ENCODE peak calls at places on chromosomes 12 and 14, in ten cellular contexts. Y is RWPE1, M is Caco-2, D is mucosa of descending colon, Z is HFFc6, Q is fibroblast of lung, S is left lung, V is Calu3, J is lung, W is PC-3. P is an unnamed sample.

GRCh38 chr12:51232642-51233041 is 6.0 kb upstream of the DAZAP2 start:
- DNase-seq in Y (no peak), M (no peak), D (no peak), Z (no peak), Q (no peak), S (no peak), V (no peak), J (no peak), W (no peak), P (no peak)

GRCh38 chr12:77500124-77500523 is 330.6 kb upstream of the NAV3 start:
- DNase-seq in Y (no peak), M (no peak), D (no peak), Z (no peak), Q (peak), S (no peak), V (no peak), J (no peak), W (no peak), P (no peak)

GRCh38 chr12:132323171-132324010 is 6.0 kb downstream of the GALNT9 start:
- DNase-seq in Y (no peak), M (no peak), D (no peak), Z (no peak), Q (no peak), S (peak), V (no peak), J (no peak), W (no peak), P (no peak)

GRCh38 chr12:48175613-48176416 is 7.6 kb upstream of the CCDC184 start:
- DNase-seq in Y (no peak), M (no peak), D (no peak), Z (no peak), Q (no peak), S (no peak), V (no peak), J (no peak), W (no peak), P (no peak)

GRCh38 chr12:118358607-118359540 is 13.8 kb downstream of the TAOK3 start:
- DNase-seq in Y (no peak), M (no peak), D (no peak), Z (no peak), Q (no peak), S (no peak), V (no peak), J (no peak), W (no peak), P (peak)

GRCh38 chr12:12890815-12891645 is at the start of gene GPRC5A:
- DNase-seq in Y (peak), M (peak), D (peak), Z (peak), Q (peak), S (peak), V (peak), J (peak), W (peak), P (peak)

GRCh38 chr12:3105690-3106479 is 28.7 kb downstream of the TSPAN9 start:
- DNase-seq in Y (no peak), M (no peak), D (no peak), Z (no peak), Q (no peak), S (no peak), V (no peak), J (no peak), W (no peak), P (no peak)

GRCh38 chr12:132445884-132446471 is 44.0 kb upstream of the FBRSL1 start:
- DNase-seq in Y (peak), M (peak), D (peak), Z (no peak), Q (peak), S (peak), V (peak), J (peak), W (peak), P (no peak)

GRCh38 chr12:57340104-57340503 is 89.1 kb upstream of the STAC3 start:
- DNase-seq in Y (no peak), M (no peak), D (peak), Z (peak), Q (peak), S (no peak), V (no peak), J (no peak), W (no peak), P (no peak)

GRCh38 chr12:113974006-113974405 is 7.9 kb upstream of the RBM19 start:
- DNase-seq in Y (no peak), M (no peak), D (no peak), Z (no peak), Q (no peak), S (no peak), V (no peak), J (no peak), W (no peak), P (no peak)

GRCh38 chr14:24409217-24409616 is 10.4 kb downstream of the NYNRIN start:
- DNase-seq in Y (no peak), M (no peak), D (no peak), Z (no peak), Q (no peak), S (no peak), V (no peak), J (no peak), W (no peak), P (no peak)

GRCh38 chr12:29562167-29562776 is 64.8 kb upstream of the OVCH1 start:
- DNase-seq in Y (no peak), M (no peak), D (peak), Z (no peak), Q (peak), S (no peak), V (no peak), J (no peak), W (no peak), P (peak)

DNA sequence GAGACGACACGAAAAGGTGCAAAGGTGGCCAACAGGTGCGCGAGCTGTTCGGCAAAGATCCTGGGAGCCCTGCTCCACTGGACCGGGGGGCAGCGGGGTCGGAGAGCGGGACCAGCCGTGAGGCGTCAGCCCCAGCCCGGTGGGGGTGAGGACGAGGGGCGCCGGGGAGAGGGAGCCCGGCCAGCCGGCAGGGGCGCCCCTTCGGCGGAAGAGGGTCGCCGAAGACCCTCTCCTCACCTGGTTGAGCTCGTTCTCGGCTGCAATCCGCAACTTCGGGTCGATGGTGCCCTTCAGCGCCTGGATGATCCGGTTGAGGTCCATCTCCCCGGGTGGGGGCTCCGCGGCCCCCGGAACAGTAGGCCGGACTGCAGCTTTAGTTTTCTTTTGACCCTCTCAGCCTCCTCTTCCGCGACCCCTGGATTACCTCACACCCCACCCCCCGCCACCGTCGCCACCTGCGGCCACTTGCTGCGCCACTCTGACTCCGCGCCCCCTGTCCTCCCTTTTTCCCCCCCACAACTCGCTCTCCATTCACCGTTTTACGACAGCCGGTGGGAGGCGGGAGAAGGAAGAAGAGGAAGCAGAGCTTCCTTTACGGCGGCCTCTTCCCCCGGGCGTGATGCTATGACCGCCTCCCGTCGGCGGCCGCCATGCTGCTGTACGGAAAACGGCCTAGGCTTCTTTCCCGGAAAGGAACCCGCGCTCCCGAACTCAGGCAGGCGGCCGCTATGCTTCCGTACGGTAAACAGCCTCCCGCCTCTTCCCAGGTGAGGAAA is at the start of gene IPO8:
- DNase-seq in Y (peak), M (peak), D (peak), Z (peak), Q (peak), S (peak), V (peak), J (peak), W (peak), P (peak)
- TF ChIP-seq CTCF in Y (peak), M (peak), D (no peak), Z (peak), Q (peak), S (no peak), V (peak), J (no peak), W (peak), P (peak)

DNA sequence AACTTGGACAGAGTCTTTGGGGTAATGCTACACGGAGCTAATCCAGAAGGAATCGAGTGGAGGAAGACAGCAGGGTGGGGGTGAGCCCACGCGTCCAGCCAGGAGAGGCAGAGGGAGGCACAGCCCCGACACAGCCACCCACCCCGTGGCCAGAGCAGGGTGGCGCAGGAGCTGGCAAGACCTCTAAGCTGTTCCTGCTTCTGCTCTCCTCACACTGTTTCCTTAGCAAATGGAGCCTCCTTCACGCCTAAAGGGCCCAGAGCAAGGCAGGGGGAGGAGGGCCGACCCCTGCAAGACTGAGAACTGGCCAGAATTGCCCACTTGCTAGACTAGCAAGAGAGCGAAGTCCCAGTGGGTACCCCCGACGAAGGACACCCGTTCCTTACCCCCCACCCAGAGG is 91.5 kb downstream of the FBXL14 start:
- DNase-seq in Y (no peak), M (no peak), D (no peak), Z (no peak), Q (no peak), S (no peak), V (no peak), J (no peak), W (no peak), P (no peak)
- TF ChIP-seq CTCF in Y (no peak), M (no peak), D (no peak), Z (no peak), Q (no peak), S (no peak), V (no peak), J (no peak), W (no peak), P (no peak)

DNA sequence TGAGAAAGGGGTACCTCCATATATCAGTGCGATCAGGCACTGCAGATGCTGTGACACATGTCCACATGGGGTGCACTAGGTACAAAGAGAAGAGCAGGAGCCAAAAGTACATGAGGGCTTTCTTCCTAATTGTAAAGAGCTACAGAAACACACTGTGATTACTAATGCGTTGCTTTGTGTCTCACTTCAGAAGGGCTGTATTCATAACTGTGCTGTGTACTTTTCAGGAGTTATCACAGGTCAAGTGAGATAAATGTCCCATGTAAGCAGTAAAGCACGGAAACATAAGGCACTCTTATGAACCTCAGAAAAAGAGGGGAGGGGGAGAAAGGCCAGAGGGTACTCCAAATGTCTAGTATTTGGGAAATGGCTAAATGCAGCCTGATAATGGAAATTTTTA is 10.6 kb downstream of the SPRING1 start:
- DNase-seq in Y (no peak), M (no peak), D (no peak), Z (no peak), Q (no peak), S (no peak), V (no peak), J (no peak), W (no peak), P (no peak)
- TF ChIP-seq CTCF in Y (no peak), M (peak), D (no peak), Z (no peak), Q (no peak), S (no peak), V (no peak), J (no peak), W (no peak), P (no peak)

GRCh38 chr12:122981036-122981471 is 573 bp downstream of the ARL6IP4 start:
- DNase-seq in Y (no peak), M (peak), D (no peak), Z (no peak), Q (peak), S (no peak), V (no peak), J (no peak), W (peak), P (no peak)
- TF ChIP-seq CTCF in Y (no peak), M (no peak), D (no peak), Z (no peak), Q (no peak), S (no peak), V (no peak), J (no peak), W (no peak), P (no peak)

GRCh38 chr12:108855284-108856169 is 1.9 kb downstream of the SSH1 start:
- DNase-seq in Y (no peak), M (peak), D (no peak), Z (no peak), Q (peak), S (no peak), V (no peak), J (no peak), W (peak), P (no peak)

GRCh38 chr12:108853426-108853825 is 4.0 kb downstream of the SSH1 start:
- DNase-seq in Y (no peak), M (no peak), D (no peak), Z (no peak), Q (no peak), S (no peak), V (no peak), J (no peak), W (no peak), P (no peak)

GRCh38 chr12:108852674-108853073 is 4.7 kb downstream of the SSH1 start:
- DNase-seq in Y (no peak), M (no peak), D (no peak), Z (no peak), Q (peak), S (no peak), V (no peak), J (no peak), W (no peak), P (no peak)

GRCh38 chr12:108854453-108855283 is 2.7 kb downstream of the SSH1 start:
- DNase-seq in Y (peak), M (no peak), D (no peak), Z (peak), Q (peak), S (peak), V (peak), J (no peak), W (peak), P (peak)

DNA sequence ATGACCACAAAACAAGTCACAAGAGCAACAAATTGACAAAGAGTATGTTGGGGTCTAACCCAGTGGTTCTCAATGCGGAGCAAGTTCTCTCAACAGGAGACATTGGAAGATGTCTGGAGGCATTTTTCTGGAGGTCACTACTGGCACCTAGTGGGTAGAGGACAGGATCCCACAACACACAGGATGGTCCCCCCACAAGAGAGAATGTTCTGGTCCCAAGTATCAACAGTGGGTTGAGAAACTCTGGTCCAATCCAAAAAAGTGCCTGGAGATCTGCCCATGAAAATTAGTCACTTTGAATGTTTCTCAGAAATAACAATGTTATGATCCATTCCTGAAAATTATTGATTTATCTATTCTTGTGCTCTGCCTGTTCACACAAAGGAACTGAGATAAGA is 3.3 kb downstream of the SSH1 start:
- DNase-seq in Y (peak), M (no peak), D (no peak), Z (peak), Q (peak), S (no peak), V (peak), J (no peak), W (peak), P (peak)
- TF ChIP-seq CTCF in Y (no peak), M (no peak), D (no peak), Z (peak), Q (peak), S (peak), V (peak), J (peak), W (peak), P (peak)

GRCh38 chr12:96902076-96902475 is 5.0 kb upstream of the NEDD1 start:
- DNase-seq in Y (no peak), M (no peak), D (no peak), Z (no peak), Q (no peak), S (no peak), V (no peak), J (no peak), W (no peak), P (no peak)
- TF ChIP-seq CTCF in Y (no peak), M (peak), D (no peak), Z (peak), Q (peak), S (no peak), V (no peak), J (no peak), W (peak), P (peak)

GRCh38 chr12:401235-402126 is at the start of gene CCDC77:
- DNase-seq in Y (peak), M (peak), D (peak), Z (peak), Q (peak), S (peak), V (peak), J (peak), W (peak), P (peak)
- TF ChIP-seq CTCF in Y (no peak), M (peak), D (peak), Z (no peak), Q (peak), S (peak), V (no peak), J (peak), W (no peak), P (peak)

GRCh38 chr12:62210422-62210821 is 49.8 kb upstream of the USP15 start:
- DNase-seq in Y (peak), M (peak), D (peak), Z (peak), Q (peak), S (peak), V (peak), J (no peak), W (peak), P (peak)
- TF ChIP-seq CTCF in Y (peak), M (peak), D (peak), Z (peak), Q (peak), S (peak), V (peak), J (peak), W (peak), P (peak)

GRCh38 chr12:96617178-96617577 is 127.8 kb downstream of the CFAP54 start:
- DNase-seq in Y (no peak), M (peak), D (no peak), Z (no peak), Q (no peak), S (no peak), V (no peak), J (no peak), W (peak), P (peak)
- TF ChIP-seq CTCF in Y (no peak), M (no peak), D (no peak), Z (peak), Q (peak), S (no peak), V (no peak), J (no peak), W (peak), P (no peak)

DNA sequence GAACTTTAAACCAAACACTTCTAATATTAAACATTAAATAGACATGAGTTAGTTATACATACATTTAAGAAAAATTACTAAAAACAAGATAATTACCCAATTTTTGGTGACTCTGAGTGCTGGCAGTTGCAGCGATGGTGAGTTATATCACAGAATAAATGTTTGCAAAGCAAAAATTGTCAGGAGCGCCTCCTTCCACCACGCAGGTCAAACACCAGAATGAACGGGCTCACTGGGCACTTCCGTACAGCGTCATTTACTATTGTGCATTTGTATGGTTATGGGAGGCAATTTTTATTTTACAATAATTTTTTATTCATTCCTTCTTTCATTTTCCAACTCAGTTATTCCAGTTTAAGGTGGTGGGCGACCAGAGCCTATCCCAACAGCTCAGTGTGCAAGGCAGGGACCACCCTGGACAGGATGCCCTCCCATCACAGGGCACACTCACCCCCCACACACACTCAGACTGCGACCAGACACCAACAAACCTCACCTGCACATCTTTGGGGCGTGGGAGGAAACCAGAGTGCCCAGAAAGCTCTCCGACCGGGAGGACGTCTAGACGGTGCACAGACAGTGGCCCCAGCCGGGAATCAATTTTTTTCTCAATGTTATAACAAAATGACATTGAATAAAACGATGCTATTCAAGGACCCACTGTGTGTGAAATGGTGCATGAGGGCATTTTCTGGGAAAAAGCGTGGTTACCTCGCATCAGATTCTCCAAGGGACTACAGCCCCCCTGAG is 67.2 kb downstream of the TESC start:
- DNase-seq in Y (no peak), M (no peak), D (no peak), Z (no peak), Q (no peak), S (no peak), V (no peak), J (no peak), W (no peak), P (no peak)
- TF ChIP-seq CTCF in Y (no peak), M (no peak), D (no peak), Z (no peak), Q (no peak), S (no peak), V (no peak), J (no peak), W (no peak), P (no peak)